ENCODE peak calls at places on chromosomes 3 and 15, in six cellular contexts. O, M, F, Z, T and B are unnamed samples.
A peak's percentile ranks its signal among the peaks of the same experiment; 100 is the strongest.

GRCh38 chr15:58357529-58358476 is 74.0 kb upstream of the LIPC start:
- DNase-seq in O (no peak), M (peak; percentile 39), F (no peak), Z (peak; percentile 23), T (no peak), B (no peak)

GRCh38 chr3:123634149-123635051 is 49.5 kb upstream of the HACD2 start:
- DNase-seq in O (no peak), M (no peak), F (no peak), Z (no peak), T (no peak), B (no peak)

GRCh38 chr3:155500429-155500828 is 206.9 kb upstream of the STRIT1 start:
- DNase-seq in O (no peak), M (no peak), F (no peak), Z (no peak), T (no peak), B (no peak)

GRCh38 chr15:100727291-100727851 is 125.0 kb downstream of the ASB7 start:
- DNase-seq in O (no peak), M (peak; percentile 61), F (no peak), Z (no peak), T (no peak), B (no peak)

GRCh38 chr3:126127904-126128303 is 44.0 kb upstream of the SLC41A3 start:
- DNase-seq in O (no peak), M (no peak), F (peak; percentile 44), Z (no peak), T (no peak), B (no peak)

GRCh38 chr15:68667800-68668625 is 89.2 kb downstream of the CORO2B start:
- DNase-seq in O (no peak), M (no peak), F (no peak), Z (no peak), T (no peak), B (no peak)

GRCh38 chr15:64527263-64527984 is 67.0 kb downstream of the ZNF609 start:
- DNase-seq in O (no peak), M (peak; percentile 49), F (no peak), Z (peak; percentile 38), T (peak; percentile 61), B (peak; percentile 43)

GRCh38 chr15:70064441-70064840 is 33.3 kb downstream of the TLE3 start:
- DNase-seq in O (no peak), M (no peak), F (no peak), Z (no peak), T (peak; percentile 35), B (no peak)

GRCh38 chr15:77209221-77209620 is 138.3 kb upstream of the TSPAN3 start:
- DNase-seq in O (no peak), M (no peak), F (no peak), Z (no peak), T (no peak), B (no peak)

GRCh38 chr15:38669160-38669505 is 104.5 kb upstream of the RASGRP1 start:
- DNase-seq in O (no peak), M (no peak), F (no peak), Z (no peak), T (no peak), B (no peak)

GRCh38 chr3:84825817-84826216 is 133.0 kb upstream of the CADM2 start:
- DNase-seq in O (no peak), M (no peak), F (no peak), Z (no peak), T (no peak), B (no peak)

GRCh38 chr15:85649372-85649771 is 145.4 kb downstream of the KLHL25 start:
- DNase-seq in O (no peak), M (peak; percentile 91), F (no peak), Z (peak; percentile 85), T (peak; percentile 41), B (peak; percentile 72)